ENCODE peak calls at places on chromosomes 13 and 19, in five cellular contexts. One of them, this sample, is unnamed.

GRCh38 chr13:38819053-38819452 is 132.2 kb downstream of the FREM2 start:
- DNase-seq in AG09309: no peak
- DNase-seq in keratinocyte: no peak
- DNase-seq in psoas muscle: no peak
- DNase-seq in astrocyte of the spinal cord: peak; percentile 83
- DNase-seq in this sample: peak; percentile 42

GRCh38 chr19:29417048-29417447 is 108.7 kb upstream of the VSTM2B start:
- DNase-seq in AG09309: no peak
- DNase-seq in keratinocyte: no peak
- DNase-seq in psoas muscle: no peak
- DNase-seq in astrocyte of the spinal cord: no peak
- DNase-seq in this sample: no peak

GRCh38 chr13:65584126-65584525 is 1646.0 kb downstream of the PCDH9 start:
- DNase-seq in AG09309: no peak
- DNase-seq in keratinocyte: no peak
- DNase-seq in psoas muscle: no peak
- DNase-seq in astrocyte of the spinal cord: no peak
- DNase-seq in this sample: no peak

GRCh38 chr13:46698910-46699460 is 98.0 kb downstream of the ESD start:
- DNase-seq in AG09309: no peak
- DNase-seq in keratinocyte: no peak
- DNase-seq in psoas muscle: no peak
- DNase-seq in astrocyte of the spinal cord: no peak
- DNase-seq in this sample: no peak

GRCh38 chr13:42883771-42884170 is 102.4 kb downstream of the FAM216B start:
- DNase-seq in AG09309: no peak
- DNase-seq in keratinocyte: no peak
- DNase-seq in psoas muscle: no peak
- DNase-seq in astrocyte of the spinal cord: peak; percentile 51
- DNase-seq in this sample: peak; percentile 3

GRCh38 chr13:59846845-59847620 is 316.7 kb downstream of the DIAPH3 start:
- DNase-seq in AG09309: no peak
- DNase-seq in keratinocyte: no peak
- DNase-seq in psoas muscle: no peak
- DNase-seq in astrocyte of the spinal cord: no peak
- DNase-seq in this sample: no peak

GRCh38 chr19:41837981-41838708 is 6.3 kb downstream of the LYPD4 start:
- DNase-seq in AG09309: no peak
- DNase-seq in keratinocyte: no peak
- DNase-seq in psoas muscle: no peak
- DNase-seq in astrocyte of the spinal cord: no peak
- DNase-seq in this sample: no peak

GRCh38 chr19:35557539-35558399 is 5.7 kb downstream of the ATP4A start:
- DNase-seq in AG09309: no peak
- DNase-seq in keratinocyte: no peak
- DNase-seq in psoas muscle: peak; percentile 68
- DNase-seq in astrocyte of the spinal cord: peak; percentile 46
- DNase-seq in this sample: no peak

GRCh38 chr19:16233081-16233776 is 35.5 kb downstream of the AP1M1 start:
- DNase-seq in AG09309: no peak
- DNase-seq in keratinocyte: no peak
- DNase-seq in psoas muscle: no peak
- DNase-seq in astrocyte of the spinal cord: no peak
- DNase-seq in this sample: no peak

GRCh38 chr13:110617326-110618072 is 2.2 kb downstream of the NAXD start:
- DNase-seq in AG09309: no peak
- DNase-seq in keratinocyte: no peak
- DNase-seq in psoas muscle: no peak
- DNase-seq in astrocyte of the spinal cord: peak; percentile 84
- DNase-seq in this sample: peak; percentile 47

GRCh38 chr19:750640-751423 is at the start of gene MISP:
- DNase-seq in AG09309: no peak
- DNase-seq in keratinocyte: no peak
- DNase-seq in psoas muscle: no peak
- DNase-seq in astrocyte of the spinal cord: no peak
- DNase-seq in this sample: no peak

GRCh38 chr19:14375582-14376291 is 5.5 kb upstream of the ADGRE5 start:
- DNase-seq in AG09309: no peak
- DNase-seq in keratinocyte: no peak
- DNase-seq in psoas muscle: peak; percentile 35
- DNase-seq in astrocyte of the spinal cord: no peak
- DNase-seq in this sample: no peak

GRCh38 chr13:48448285-48448962 is 35.5 kb upstream of the LPAR6 start:
- DNase-seq in AG09309: no peak
- DNase-seq in keratinocyte: no peak
- DNase-seq in psoas muscle: no peak
- DNase-seq in astrocyte of the spinal cord: no peak
- DNase-seq in this sample: no peak

GRCh38 chr19:9849786-9850185 is 14.7 kb downstream of the PIN1 start:
- DNase-seq in AG09309: no peak
- DNase-seq in keratinocyte: no peak
- DNase-seq in psoas muscle: no peak
- DNase-seq in astrocyte of the spinal cord: no peak
- DNase-seq in this sample: no peak

GRCh38 chr19:54201172-54201701 is 579 bp downstream of the RPS9 start:
- DNase-seq in AG09309: no peak
- DNase-seq in keratinocyte: no peak
- DNase-seq in psoas muscle: peak; percentile 28
- DNase-seq in astrocyte of the spinal cord: no peak
- DNase-seq in this sample: no peak

GRCh38 chr13:98111168-98112098 is 31.5 kb upstream of the FARP1 start:
- DNase-seq in AG09309: no peak
- DNase-seq in keratinocyte: no peak
- DNase-seq in psoas muscle: no peak
- DNase-seq in astrocyte of the spinal cord: no peak
- DNase-seq in this sample: no peak

GRCh38 chr19:41299755-41300089 is 10.2 kb upstream of the CCDC97 start:
- DNase-seq in AG09309: no peak
- DNase-seq in keratinocyte: no peak
- DNase-seq in psoas muscle: peak; percentile 80
- DNase-seq in astrocyte of the spinal cord: peak; percentile 91
- DNase-seq in this sample: no peak

GRCh38 chr19:10892256-10892655 is 20.9 kb downstream of the CARM1 start:
- DNase-seq in AG09309: no peak
- DNase-seq in keratinocyte: no peak
- DNase-seq in psoas muscle: peak; percentile 76
- DNase-seq in astrocyte of the spinal cord: no peak
- DNase-seq in this sample: no peak

GRCh38 chr19:52734340-52734892 is 428 bp downstream of the ZNF611 start:
- DNase-seq in AG09309: no peak
- DNase-seq in keratinocyte: no peak
- DNase-seq in psoas muscle: no peak
- DNase-seq in astrocyte of the spinal cord: peak; percentile 6
- DNase-seq in this sample: no peak

GRCh38 chr13:43985437-43986051 is 105.8 kb downstream of the LACC1 start:
- DNase-seq in AG09309: no peak
- DNase-seq in keratinocyte: no peak
- DNase-seq in psoas muscle: no peak
- DNase-seq in astrocyte of the spinal cord: no peak
- DNase-seq in this sample: no peak

GRCh38 chr13:80630685-80631121 is 289.8 kb upstream of the SPRY2 start:
- DNase-seq in AG09309: no peak
- DNase-seq in keratinocyte: no peak
- DNase-seq in psoas muscle: no peak
- DNase-seq in astrocyte of the spinal cord: peak; percentile 33
- DNase-seq in this sample: no peak

GRCh38 chr13:40115456-40115855 is 460.0 kb downstream of the COG6 start:
- DNase-seq in AG09309: no peak
- DNase-seq in keratinocyte: no peak
- DNase-seq in psoas muscle: no peak
- DNase-seq in astrocyte of the spinal cord: peak; percentile 46
- DNase-seq in this sample: no peak

GRCh38 chr13:112690242-112690943 is 555 bp downstream of the ATP11A start:
- DNase-seq in AG09309: no peak
- DNase-seq in keratinocyte: no peak
- DNase-seq in psoas muscle: peak; percentile 56
- DNase-seq in astrocyte of the spinal cord: peak; percentile 26
- DNase-seq in this sample: no peak

GRCh38 chr19:45001087-45001739 is at the start of gene RELB:
- DNase-seq in AG09309: peak; percentile 31
- DNase-seq in keratinocyte: peak; percentile 32
- DNase-seq in psoas muscle: peak; percentile 98
- DNase-seq in astrocyte of the spinal cord: peak; percentile 87
- DNase-seq in this sample: no peak

GRCh38 chr13:110005563-110005962 is 219.2 kb upstream of the IRS2 start:
- DNase-seq in AG09309: no peak
- DNase-seq in keratinocyte: no peak
- DNase-seq in psoas muscle: no peak
- DNase-seq in astrocyte of the spinal cord: no peak
- DNase-seq in this sample: no peak

GRCh38 chr13:36819811-36820140 is 754 bp downstream of the RFXAP start:
- DNase-seq in AG09309: no peak
- DNase-seq in keratinocyte: no peak
- DNase-seq in psoas muscle: no peak
- DNase-seq in astrocyte of the spinal cord: peak; percentile 26
- DNase-seq in this sample: no peak

GRCh38 chr19:35109395-35110112 is 6.1 kb upstream of the FXYD3 start:
- DNase-seq in AG09309: no peak
- DNase-seq in keratinocyte: no peak
- DNase-seq in psoas muscle: no peak
- DNase-seq in astrocyte of the spinal cord: no peak
- DNase-seq in this sample: no peak

GRCh38 chr13:24875566-24875965 is 111.6 kb downstream of the RNF17 start:
- DNase-seq in AG09309: no peak
- DNase-seq in keratinocyte: no peak
- DNase-seq in psoas muscle: no peak
- DNase-seq in astrocyte of the spinal cord: no peak
- DNase-seq in this sample: no peak

GRCh38 chr19:3509566-3509989 is 3.5 kb downstream of the FZR1 start:
- DNase-seq in AG09309: no peak
- DNase-seq in keratinocyte: no peak
- DNase-seq in psoas muscle: no peak
- DNase-seq in astrocyte of the spinal cord: peak; percentile 73
- DNase-seq in this sample: no peak

GRCh38 chr13:43085545-43085944 is 62.2 kb downstream of the DNAJC15 start:
- DNase-seq in AG09309: no peak
- DNase-seq in keratinocyte: no peak
- DNase-seq in psoas muscle: no peak
- DNase-seq in astrocyte of the spinal cord: peak; percentile 64
- DNase-seq in this sample: no peak

DNA sequence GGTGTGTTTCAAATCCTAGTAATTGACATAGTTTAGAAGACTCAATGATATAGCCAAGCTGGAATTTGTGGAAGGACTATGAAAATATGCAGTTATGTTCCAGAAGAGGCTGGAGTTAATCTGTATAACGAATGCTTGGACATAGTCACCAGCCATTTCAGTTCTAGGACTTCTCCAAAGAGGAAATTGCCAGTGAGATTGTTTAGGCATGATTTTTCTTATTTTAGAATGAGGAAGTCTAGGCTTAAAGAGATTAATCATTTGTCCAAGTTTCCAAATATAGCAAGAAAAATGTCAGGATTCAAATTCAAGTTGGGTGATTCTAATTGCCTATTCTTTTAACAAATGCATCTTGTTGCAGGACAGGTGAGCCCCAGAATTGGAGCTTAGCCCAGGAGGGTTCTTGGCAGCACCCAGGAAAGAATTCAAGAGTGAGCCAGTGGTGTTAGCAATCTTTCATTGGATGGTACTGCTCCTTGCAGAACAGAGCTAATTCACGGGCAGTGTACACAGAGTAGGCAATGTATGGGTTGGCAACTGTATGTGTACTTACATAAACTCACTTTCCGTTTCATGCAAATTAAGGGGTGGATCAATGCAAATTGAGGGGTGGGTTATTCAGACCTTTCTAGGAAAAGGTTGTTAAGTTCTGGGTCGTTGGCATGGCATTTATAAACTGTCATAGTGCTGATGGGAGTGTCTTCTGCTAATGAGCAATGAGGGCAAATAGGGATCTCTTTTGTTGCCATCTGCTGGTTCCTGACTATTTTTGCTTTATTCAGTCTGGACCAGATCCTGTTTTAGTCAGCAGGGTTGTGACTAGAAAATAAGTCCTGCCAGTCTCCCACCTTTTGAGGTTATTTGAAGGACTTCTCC is 763.2 kb upstream of the SLITRK1 start:
- DNase-seq in AG09309: peak; percentile 67
- DNase-seq in keratinocyte: no peak
- DNase-seq in psoas muscle: no peak
- DNase-seq in astrocyte of the spinal cord: peak; percentile 50
- DNase-seq in this sample: no peak
- TF ChIP-seq CTCF in AG09309: peak; percentile 21
- TF ChIP-seq CTCF in keratinocyte: no peak
- TF ChIP-seq CTCF in psoas muscle: no peak
- TF ChIP-seq CTCF in astrocyte of the spinal cord: no peak
- TF ChIP-seq CTCF in this sample: no peak

GRCh38 chr13:99344610-99345208 is 37.5 kb upstream of the GPR183 start:
- DNase-seq in AG09309: no peak
- DNase-seq in keratinocyte: no peak
- DNase-seq in psoas muscle: no peak
- DNase-seq in astrocyte of the spinal cord: no peak
- DNase-seq in this sample: no peak
- H3K4me3 ChIP-seq in AG09309: no peak overlapping the region
- H3K4me3 ChIP-seq in keratinocyte: no peak overlapping the region
- H3K4me3 ChIP-seq in psoas muscle: no peak overlapping the region
- H3K4me3 ChIP-seq in astrocyte of the spinal cord: no peak overlapping the region
- H3K4me3 ChIP-seq in this sample: no peak overlapping the region

GRCh38 chr19:40277356-40277755 is 7.8 kb downstream of the AKT2 start:
- DNase-seq in AG09309: no peak
- DNase-seq in keratinocyte: no peak
- DNase-seq in psoas muscle: no peak
- DNase-seq in astrocyte of the spinal cord: no peak
- DNase-seq in this sample: no peak

GRCh38 chr19:40279761-40280607 is 5.2 kb downstream of the AKT2 start:
- DNase-seq in AG09309: no peak
- DNase-seq in keratinocyte: no peak
- DNase-seq in psoas muscle: no peak
- DNase-seq in astrocyte of the spinal cord: no peak
- DNase-seq in this sample: no peak

GRCh38 chr19:40278361-40279045 is 6.6 kb downstream of the AKT2 start:
- DNase-seq in AG09309: no peak
- DNase-seq in keratinocyte: no peak
- DNase-seq in psoas muscle: no peak
- DNase-seq in astrocyte of the spinal cord: no peak
- DNase-seq in this sample: no peak

GRCh38 chr19:40280608-40281221 is 4.4 kb downstream of the AKT2 start:
- DNase-seq in AG09309: no peak
- DNase-seq in keratinocyte: no peak
- DNase-seq in psoas muscle: no peak
- DNase-seq in astrocyte of the spinal cord: no peak
- DNase-seq in this sample: no peak

DNA sequence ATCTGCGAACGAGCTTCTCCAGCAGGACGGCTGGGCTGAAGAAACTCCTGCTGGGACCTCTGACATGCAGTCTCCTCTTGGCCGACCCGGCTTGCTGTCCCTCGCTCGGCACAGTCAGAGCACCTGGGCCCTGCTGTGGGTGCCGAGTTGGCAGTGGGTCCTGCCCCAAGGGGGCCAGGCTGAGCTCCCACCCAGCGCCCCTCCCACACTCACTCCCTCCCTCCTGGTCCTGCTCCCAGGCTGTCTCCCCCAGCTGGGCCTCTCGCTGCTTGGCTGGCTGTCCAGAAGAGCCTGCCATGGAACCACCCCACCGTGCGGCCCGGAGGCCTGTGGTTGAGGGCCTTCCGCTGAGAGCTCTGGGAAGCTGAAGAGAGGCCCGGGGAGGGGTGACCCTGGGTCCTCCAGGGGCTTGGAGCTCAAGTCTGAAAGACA is 6.0 kb downstream of the AKT2 start:
- DNase-seq in AG09309: no peak
- DNase-seq in keratinocyte: no peak
- DNase-seq in psoas muscle: peak; percentile 72
- DNase-seq in astrocyte of the spinal cord: peak; percentile 64
- DNase-seq in this sample: no peak
- TF ChIP-seq CTCF in AG09309: no peak
- TF ChIP-seq CTCF in keratinocyte: no peak
- TF ChIP-seq CTCF in psoas muscle: no peak
- TF ChIP-seq CTCF in astrocyte of the spinal cord: no peak
- TF ChIP-seq CTCF in this sample: no peak

GRCh38 chr13:27966641-27967202 is 2.4 kb downstream of the CDX2 start:
- DNase-seq in AG09309: no peak
- DNase-seq in keratinocyte: no peak
- DNase-seq in psoas muscle: no peak
- DNase-seq in astrocyte of the spinal cord: no peak
- DNase-seq in this sample: no peak
- H3K4me3 ChIP-seq in AG09309: no peak overlapping the region
- H3K4me3 ChIP-seq in keratinocyte: no peak overlapping the region
- H3K4me3 ChIP-seq in psoas muscle: no peak overlapping the region
- H3K4me3 ChIP-seq in astrocyte of the spinal cord: no peak overlapping the region
- H3K4me3 ChIP-seq in this sample: no peak overlapping the region